ENCODE peak calls at places on chromosome 21, in five cellular contexts. F, J, X, Z and Y are unnamed samples.

GRCh38 chr21:28743723-28744122 is 249.0 kb downstream of the LTN1 start:
- DNase-seq in F (no peak), J (no peak), X (no peak), Z (no peak), Y (no peak)

GRCh38 chr21:42027804-42028753 is 17.9 kb upstream of the ZBTB21 start:
- DNase-seq in F (no peak), J (no peak), X (no peak), Z (no peak), Y (no peak)

GRCh38 chr21:46151989-46152938 is 3.1 kb downstream of the FTCD start:
- DNase-seq in F (peak), J (peak), X (no peak), Z (no peak), Y (peak)

GRCh38 chr21:32426592-32427051 is 14.1 kb downstream of the EVA1C start:
- DNase-seq in F (no peak), J (no peak), X (no peak), Z (no peak), Y (no peak)

GRCh38 chr21:45966995-45967394 is 14.6 kb upstream of the COL6A1 start:
- DNase-seq in F (no peak), J (no peak), X (no peak), Z (no peak), Y (no peak)

GRCh38 chr21:31218830-31219608 is 125.0 kb downstream of the TIAM1 start:
- DNase-seq in F (no peak), J (no peak), X (no peak), Z (peak), Y (no peak)

GRCh38 chr21:43287111-43287973 is 118.5 kb downstream of the CRYAA start:
- DNase-seq in F (no peak), J (no peak), X (no peak), Z (no peak), Y (peak)

GRCh38 chr21:15730484-15731242 is 881 bp downstream of the USP25 start:
- DNase-seq in F (peak), J (no peak), X (peak), Z (peak), Y (no peak)

GRCh38 chr21:43645414-43645891 is 13.8 kb downstream of the HSF2BP start:
- DNase-seq in F (peak), J (peak), X (peak), Z (peak), Y (no peak)

GRCh38 chr21:23534833-23535232 is 2072.4 kb downstream of the MRPL39 start:
- DNase-seq in F (no peak), J (no peak), X (no peak), Z (no peak), Y (no peak)

GRCh38 chr21:46079357-46080170 is 18.3 kb upstream of the COL6A2 start:
- DNase-seq in F (no peak), J (no peak), X (no peak), Z (no peak), Y (peak)

GRCh38 chr21:28402616-28402989 is 590.1 kb downstream of the LTN1 start:
- DNase-seq in F (no peak), J (no peak), X (no peak), Z (no peak), Y (no peak)

GRCh38 chr21:31034378-31034777 is 3.9 kb downstream of the KRTAP19-8 start:
- DNase-seq in F (no peak), J (no peak), X (no peak), Z (no peak), Y (no peak)

GRCh38 chr21:45254557-45254930 is 33.2 kb downstream of the POFUT2 start:
- DNase-seq in F (no peak), J (no peak), X (no peak), Z (no peak), Y (no peak)

GRCh38 chr21:33168886-33169285 is 60.9 kb upstream of the IFNAR2 start:
- DNase-seq in F (no peak), J (no peak), X (no peak), Z (no peak), Y (no peak)

GRCh38 chr21:44291936-44292811 is 6.5 kb downstream of the AIRE start:
- DNase-seq in F (peak), J (no peak), X (no peak), Z (no peak), Y (no peak)

GRCh38 chr21:33441489-33442477 is 38.0 kb downstream of the TMEM50B start:
- DNase-seq in F (no peak), J (peak), X (peak), Z (peak), Y (no peak)

GRCh38 chr21:45363921-45364463 is 41.0 kb upstream of the COL18A1 start:
- DNase-seq in F (peak), J (no peak), X (peak), Z (peak), Y (peak)

GRCh38 chr21:32826317-32827167 is 55.0 kb upstream of the PAXBP1 start:
- DNase-seq in F (no peak), J (no peak), X (peak), Z (peak), Y (no peak)

GRCh38 chr21:43585514-43585913 is 73.8 kb downstream of the HSF2BP start:
- DNase-seq in F (no peak), J (no peak), X (no peak), Z (no peak), Y (no peak)

GRCh38 chr21:30194701-30195299 is 21.1 kb downstream of the CLDN8 start:
- DNase-seq in F (no peak), J (no peak), X (peak), Z (peak), Y (no peak)

GRCh38 chr21:26684866-26685265 is 111.8 kb upstream of the CYYR1 start:
- DNase-seq in F (no peak), J (no peak), X (no peak), Z (no peak), Y (no peak)

GRCh38 chr21:45788635-45789506 is 145.3 kb downstream of the PCBP3 start:
- DNase-seq in F (no peak), J (no peak), X (no peak), Z (no peak), Y (no peak)

GRCh38 chr21:28492127-28492526 is 500.6 kb downstream of the LTN1 start:
- DNase-seq in F (no peak), J (no peak), X (no peak), Z (no peak), Y (no peak)

GRCh38 chr21:31130821-31131220 is 92.5 kb upstream of the KRTAP19-8 start:
- DNase-seq in F (no peak), J (no peak), X (no peak), Z (no peak), Y (no peak)

GRCh38 chr21:46650476-46651098 is 15.1 kb downstream of the PRMT2 start:
- DNase-seq in F (no peak), J (no peak), X (no peak), Z (no peak), Y (no peak)

GRCh38 chr21:17388226-17388625 is 124.6 kb upstream of the CXADR start:
- DNase-seq in F (no peak), J (no peak), X (no peak), Z (no peak), Y (no peak)

GRCh38 chr21:27212444-27212843 is 245.6 kb upstream of the ADAMTS5 start:
- DNase-seq in F (no peak), J (no peak), X (no peak), Z (no peak), Y (no peak)

GRCh38 chr21:46457801-46458314 is 833 bp upstream of the DIP2A start:
- DNase-seq in F (peak), J (peak), X (peak), Z (peak), Y (peak)

GRCh38 chr21:33478858-33479678 is 706 bp downstream of the TMEM50B start:
- DNase-seq in F (peak), J (peak), X (peak), Z (peak), Y (no peak)

GRCh38 chr21:24023402-24023801 is 1583.9 kb downstream of the MRPL39 start:
- DNase-seq in F (no peak), J (no peak), X (no peak), Z (no peak), Y (no peak)

GRCh38 chr21:25283720-25284119 is 323.6 kb downstream of the MRPL39 start:
- DNase-seq in F (no peak), J (no peak), X (peak), Z (peak), Y (no peak)

GRCh38 chr21:44869860-44870747 is 3.4 kb downstream of the PTTG1IP start:
- DNase-seq in F (peak), J (no peak), X (no peak), Z (peak), Y (no peak)

GRCh38 chr21:43691801-43692200 is 27.1 kb upstream of the PDXK start:
- DNase-seq in F (no peak), J (no peak), X (no peak), Z (no peak), Y (peak)

GRCh38 chr21:43734830-43735229 is 15.9 kb downstream of the PDXK start:
- DNase-seq in F (no peak), J (no peak), X (no peak), Z (no peak), Y (no peak)

GRCh38 chr21:38805282-38806152 is at the start of gene ETS2:
- DNase-seq in F (peak), J (no peak), X (peak), Z (peak), Y (no peak)
- TF ChIP-seq CTCF in F (no peak), J (no peak), X (no peak), Z (no peak), Y (peak)

GRCh38 chr21:37220433-37220980 is 46.6 kb downstream of the VPS26C start:
- DNase-seq in F (peak), J (no peak), X (no peak), Z (no peak), Y (no peak)

GRCh38 chr21:37223804-37224345 is 43.3 kb downstream of the VPS26C start:
- DNase-seq in F (no peak), J (no peak), X (no peak), Z (no peak), Y (no peak)

GRCh38 chr21:37219766-37220432 is 47.2 kb downstream of the VPS26C start:
- DNase-seq in F (no peak), J (no peak), X (no peak), Z (no peak), Y (no peak)

GRCh38 chr21:37224861-37225260 is 42.3 kb downstream of the VPS26C start:
- DNase-seq in F (no peak), J (no peak), X (no peak), Z (no peak), Y (no peak)

GRCh38 chr21:37220981-37221664 is 46.0 kb downstream of the VPS26C start:
- DNase-seq in F (peak), J (peak), X (peak), Z (peak), Y (peak)
- TF ChIP-seq CTCF in F (no peak), J (peak), X (peak), Z (peak), Y (peak)

GRCh38 chr21:40176732-40177131 is 309.5 kb downstream of the PCP4 start:
- DNase-seq in F (no peak), J (no peak), X (no peak), Z (no peak), Y (no peak)

GRCh38 chr21:40178726-40179125 is 311.5 kb downstream of the PCP4 start:
- DNase-seq in F (peak), J (no peak), X (no peak), Z (no peak), Y (no peak)

GRCh38 chr21:40169971-40170370 is 302.7 kb downstream of the PCP4 start:
- DNase-seq in F (no peak), J (no peak), X (no peak), Z (no peak), Y (no peak)

GRCh38 chr21:40177979-40178378 is 310.7 kb downstream of the PCP4 start:
- DNase-seq in F (no peak), J (no peak), X (no peak), Z (no peak), Y (no peak)

DNA sequence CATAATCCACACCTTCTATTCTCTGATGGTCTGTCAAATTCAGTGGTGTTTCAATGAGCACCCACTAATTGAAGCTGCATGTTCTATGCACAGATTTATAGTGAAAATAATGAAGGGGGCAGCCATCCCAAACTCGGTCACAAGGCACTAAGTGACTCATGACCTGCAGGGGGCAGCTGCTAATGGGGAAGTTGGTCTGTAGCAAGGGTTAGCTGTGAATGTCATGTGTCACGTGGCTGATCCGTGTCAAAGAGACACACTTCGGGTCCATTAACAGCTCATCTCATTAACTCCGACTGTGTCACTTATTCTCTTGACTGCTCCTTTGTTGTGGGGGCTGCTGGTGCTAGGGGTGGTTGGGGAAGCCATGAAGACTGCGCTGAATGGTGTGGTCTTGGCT is 306.6 kb downstream of the PCP4 start:
- DNase-seq in F (no peak), J (no peak), X (no peak), Z (no peak), Y (no peak)
- TF ChIP-seq CTCF in F (no peak), J (no peak), X (no peak), Z (no peak), Y (no peak)

GRCh38 chr21:34546556-34546955 is 34.5 kb upstream of the KCNE1 start:
- DNase-seq in F (no peak), J (no peak), X (no peak), Z (no peak), Y (no peak)
- TF ChIP-seq CTCF in F (no peak), J (no peak), X (no peak), Z (no peak), Y (no peak)

GRCh38 chr21:36087362-36088138 is 17.7 kb downstream of the CBR1 start:
- DNase-seq in F (no peak), J (no peak), X (no peak), Z (no peak), Y (no peak)
- TF ChIP-seq CTCF in F (no peak), J (no peak), X (peak), Z (no peak), Y (no peak)